ENCODE peak calls at places on chromosomes 16 and 17, in five cellular contexts. Y, L, C, W and M are unnamed samples.

GRCh38 chr17:7281953-7282751 is 634 bp downstream of the SLC2A4 start:
- DNase-seq in Y (no peak), L (no peak), C (no peak), W (no peak), M (no peak)

GRCh38 chr17:181213-182163 is at the start of gene DOC2B:
- DNase-seq in W (no peak), L (no peak), Y (peak; percentile 5), C (no peak), M (no peak)

GRCh38 chr17:77749316-77749715 is 209.2 kb upstream of the TNRC6C start:
- DNase-seq in L (no peak), Y (no peak), C (no peak), W (no peak), M (no peak)

GRCh38 chr17:45889579-45889978 is 4.8 kb upstream of the MAPT start:
- DNase-seq in C (no peak), Y (no peak), W (no peak), L (no peak), M (no peak)

GRCh38 chr16:11384184-11384955 is 39.1 kb downstream of the RMI2 start:
- DNase-seq in W (no peak), Y (no peak), L (no peak), C (no peak), M (no peak)

GRCh38 chr16:28873543-28874201 is 4.6 kb upstream of the ATP2A1 start:
- DNase-seq in W (peak; percentile 23), C (peak; percentile 64), L (no peak), Y (no peak), M (no peak)

GRCh38 chr16:79673635-79674034 is 73.1 kb upstream of the MAF start:
- DNase-seq in C (no peak), W (no peak), Y (no peak), L (no peak), M (no peak)

GRCh38 chr17:73424571-73424970 is 112.8 kb upstream of the CDC42EP4 start:
- DNase-seq in Y (no peak), C (no peak), W (no peak), L (no peak), M (no peak)

GRCh38 chr16:15057755-15058417 is 2.0 kb upstream of the NTAN1 start:
- DNase-seq in W (no peak), L (no peak), C (no peak), Y (no peak), M (no peak)

GRCh38 chr17:2084766-2085647 is 30.1 kb downstream of the HIC1 start:
- DNase-seq in L (peak; percentile 63), Y (no peak), C (no peak), W (no peak), M (no peak)

GRCh38 chr17:76005263-76006149 is 4.9 kb downstream of the CDK3 start:
- DNase-seq in L (no peak), Y (peak; percentile 64), W (peak; percentile 64), C (peak; percentile 71), M (peak; percentile 39)

GRCh38 chr17:45982791-45983613 is 16.0 kb upstream of the STH start:
- DNase-seq in L (no peak), W (no peak), Y (no peak), C (no peak), M (no peak)

GRCh38 chr16:2475413-2476344 is 752 bp downstream of the TBC1D24 start:
- DNase-seq in L (no peak), Y (no peak), W (no peak), C (no peak), M (no peak)

GRCh38 chr17:69773081-69773480 is 301.9 kb upstream of the KCNJ16 start:
- DNase-seq in W (no peak), C (no peak), L (no peak), Y (peak; percentile 81), M (no peak)

GRCh38 chr16:48153689-48154265 is 2.0 kb downstream of the ABCC12 start:
- DNase-seq in Y (no peak), L (no peak), C (no peak), W (no peak), M (no peak)

GRCh38 chr17:50564916-50565315 is 4.4 kb downstream of the CACNA1G start:
- DNase-seq in Y (no peak), L (no peak), W (no peak), C (no peak), M (peak; percentile 16)

GRCh38 chr17:57270801-57271245 is 14.5 kb downstream of the MSI2 start:
- DNase-seq in W (no peak), L (no peak), Y (no peak), C (no peak), M (no peak)

GRCh38 chr17:41667280-41668008 is 21.2 kb upstream of the EIF1 start:
- DNase-seq in L (no peak), W (no peak), C (no peak), Y (no peak), M (no peak)

GRCh38 chr16:48125888-48126287 is 29.9 kb downstream of the ABCC12 start:
- DNase-seq in W (no peak), C (no peak), L (no peak), Y (no peak), M (no peak)

GRCh38 chr17:53649201-53649600 is 173.5 kb upstream of the KIF2B start:
- DNase-seq in L (no peak), Y (no peak), C (no peak), W (no peak), M (no peak)

GRCh38 chr16:64751906-64752305 is 370.0 kb downstream of the CDH11 start:
- DNase-seq in W (no peak), L (peak; percentile 59), C (no peak), Y (no peak), M (no peak)

GRCh38 chr17:335691-336090 is 16.9 kb downstream of the RPH3AL start:
- DNase-seq in L (no peak), Y (no peak), W (no peak), C (no peak), M (no peak)

GRCh38 chr16:76114681-76115080 is 162.5 kb upstream of the CNTNAP4 start:
- DNase-seq in L (no peak), C (no peak), Y (no peak), W (no peak), M (no peak)

GRCh38 chr16:49699718-49700117 is 156.2 kb downstream of the ZNF423 start:
- DNase-seq in L (no peak), C (no peak), Y (no peak), W (no peak), M (no peak)

GRCh38 chr16:87844374-87844733 is 25.0 kb downstream of the SLC7A5 start:
- DNase-seq in W (no peak), L (no peak), Y (no peak), C (no peak), M (no peak)

GRCh38 chr16:89120921-89121351 is 27.3 kb downstream of the ACSF3 start:
- DNase-seq in C (no peak), Y (no peak), W (no peak), L (no peak), M (no peak)

GRCh38 chr16:87076950-87077749 is 240.0 kb downstream of the C16orf95 start:
- DNase-seq in Y (no peak), L (no peak), C (peak; percentile 28), W (peak; percentile 9), M (no peak)

GRCh38 chr16:56355221-56355620 is 70.1 kb downstream of the AMFR start:
- DNase-seq in L (no peak), Y (no peak), W (no peak), C (no peak), M (no peak)

GRCh38 chr16:70660672-70661350 is 14.5 kb downstream of the IL34 start:
- DNase-seq in L (no peak), Y (no peak), C (no peak), W (no peak), M (no peak)

GRCh38 chr17:29586676-29587469 is 2.6 kb downstream of the GIT1 start:
- DNase-seq in W (no peak), C (no peak), Y (no peak), L (no peak), M (no peak)

GRCh38 chr17:67544364-67544763 is 167.3 kb downstream of the PITPNC1 start:
- DNase-seq in C (no peak), L (no peak), Y (no peak), W (no peak), M (peak; percentile 43)

GRCh38 chr17:62093188-62094155 is 28.4 kb upstream of the MED13 start:
- DNase-seq in L (peak; percentile 87), W (peak; percentile 53), Y (no peak), C (peak; percentile 58), M (no peak)

GRCh38 chr16:1225051-1225451 is at the start of gene TPSG1:
- DNase-seq in C (no peak), Y (no peak), L (no peak), W (no peak), M (no peak)

GRCh38 chr16:69396187-69397061 is 10.6 kb upstream of the TERF2 start:
- DNase-seq in W (peak; percentile 32), Y (peak; percentile 37), L (peak; percentile 89), C (no peak), M (no peak)

GRCh38 chr17:35742896-35743477 is 10.1 kb downstream of the GAS2L2 start:
- DNase-seq in L (no peak), Y (no peak), C (no peak), W (no peak), M (no peak)

GRCh38 chr17:41539071-41539492 is 11.0 kb upstream of the KRT19 start:
- DNase-seq in Y (no peak), W (no peak), C (no peak), L (no peak), M (no peak)